ENCODE peak calls at places on chromosomes 4 and X, in nine cellular contexts. N, M, Y, X, D, Q, F, Z and W are unnamed samples.

GRCh38 chr4:2787230-2788100 is 5.4 kb upstream of the SH3BP2 start:
- DNase-seq in M (peak; percentile 66), X (peak; percentile 8), Q (no peak), F (peak; percentile 68), Z (peak; percentile 76), Y (no peak), N (no peak), D (peak; percentile 55), W (peak; percentile 35)

GRCh38 chrX:130975947-130976346 is 72.9 kb upstream of the ENOX2 start:
- DNase-seq in Q (peak; percentile 21), F (peak; percentile 48), Y (peak; percentile 41), N (peak; percentile 13), D (no peak), M (peak; percentile 1), X (peak; percentile 50), Z (no peak), W (no peak)

GRCh38 chr4:90187148-90187884 is 60.1 kb downstream of the CCSER1 start:
- DNase-seq in X (no peak), Q (no peak), F (no peak), N (no peak), Y (no peak), D (no peak), Z (no peak), M (no peak), W (no peak)

GRCh38 chr4:164442167-164442566 is 311.8 kb upstream of the SMIM31 start:
- DNase-seq in M (no peak), F (no peak), N (no peak), Q (peak; percentile 16), D (no peak), X (no peak), Y (no peak), Z (no peak), W (no peak)

GRCh38 chrX:54085666-54086065 is 41.4 kb upstream of the PHF8 start:
- DNase-seq in F (no peak), X (no peak), M (no peak), Q (no peak), N (no peak), Z (no peak), D (no peak), Y (no peak), W (no peak)

GRCh38 chrX:147565239-147565638 is 346.5 kb upstream of the FMR1 start:
- DNase-seq in D (no peak), F (no peak), Z (no peak), N (no peak), M (no peak), Y (peak; percentile 0), Q (no peak), X (no peak), W (no peak)

GRCh38 chr4:7924570-7924969 is 15.1 kb downstream of the AFAP1 start:
- DNase-seq in N (no peak), F (no peak), D (no peak), Y (no peak), X (no peak), Z (no peak), M (no peak), Q (no peak), W (no peak)

GRCh38 chr4:1872918-1873269 is 1.7 kb downstream of the NSD2 start:
- DNase-seq in F (peak; percentile 39), Z (no peak), X (no peak), N (no peak), D (no peak), Q (peak; percentile 78), M (peak; percentile 19), Y (peak; percentile 86), W (no peak)

GRCh38 chr4:3075652-3075981 is 1.1 kb downstream of the HTT start:
- DNase-seq in Z (no peak), D (no peak), F (no peak), Y (no peak), M (no peak), Q (peak; percentile 57), N (no peak), X (no peak), W (no peak)

GRCh38 chr4:138897818-138898226 is 117.8 kb upstream of the NOCT start:
- DNase-seq in Y (peak; percentile 96), D (peak; percentile 54), Z (no peak), Q (peak; percentile 98), M (no peak), X (no peak), F (no peak), N (no peak), W (no peak)

GRCh38 chr4:140213736-140214135 is 59.8 kb upstream of the MAML3 start:
- DNase-seq in X (no peak), N (no peak), M (no peak), F (no peak), D (peak; percentile 38), Z (no peak), Y (no peak), Q (peak; percentile 59), W (no peak)

GRCh38 chrX:30153881-30154260 is 61.5 kb upstream of the MAGEB2 start:
- DNase-seq in D (no peak), X (no peak), N (no peak), Q (peak; percentile 14), Y (peak; percentile 77), F (no peak), M (no peak), Z (no peak), W (no peak)

GRCh38 chr4:98658287-98659105 is at the start of gene TSPAN5:
- DNase-seq in M (peak; percentile 69), D (peak; percentile 91), F (peak; percentile 85), X (peak; percentile 84), Q (peak; percentile 57), Y (peak; percentile 88), N (peak; percentile 83), Z (peak; percentile 86), W (peak; percentile 81)

GRCh38 chr4:157895205-157895604 is 277.6 kb downstream of the GASK1B start:
- DNase-seq in Q (no peak), D (peak; percentile 57), F (no peak), Z (no peak), X (no peak), N (no peak), M (no peak), Y (no peak), W (no peak)

GRCh38 chrX:28581522-28581921 is 5.7 kb upstream of the IL1RAPL1 start:
- DNase-seq in Q (no peak), Y (no peak), Z (no peak), M (no peak), D (no peak), X (no peak), N (no peak), F (no peak), W (no peak)

GRCh38 chr4:21102667-21103066 is 402.4 kb downstream of the PACRGL start:
- DNase-seq in Z (no peak), F (no peak), Q (no peak), Y (no peak), X (no peak), D (no peak), M (no peak), N (no peak), W (no peak)

GRCh38 chrX:960821-961220 is 251.6 kb downstream of the CRLF2 start:
- DNase-seq in X (no peak), Z (no peak), Y (no peak), N (no peak), F (no peak), M (no peak), D (no peak), Q (no peak), W (no peak)

GRCh38 chrX:18351774-18352173 is 2.7 kb downstream of the SCML2 start:
- DNase-seq in N (no peak), Q (no peak), M (no peak), Z (no peak), F (no peak), Y (no peak), X (no peak), D (no peak), W (no peak)

GRCh38 chr4:2036866-2037265 is 22.3 kb upstream of the NAT8L start:
- DNase-seq in F (no peak), Y (no peak), M (no peak), N (no peak), Z (peak; percentile 66), D (no peak), Q (no peak), X (no peak), W (no peak)

GRCh38 chrX:32153586-32153985 is 1057.8 kb downstream of the DMD start:
- DNase-seq in Z (no peak), Y (no peak), Q (no peak), X (no peak), M (no peak), F (no peak), N (no peak), D (no peak), W (no peak)

GRCh38 chr4:164081801-164082200 is 587.3 kb downstream of the TMA16 start:
- DNase-seq in Y (no peak), Z (no peak), N (no peak), M (no peak), D (no peak), F (no peak), X (no peak), Q (no peak), W (no peak)

GRCh38 chr4:8468746-8469535 is 28.4 kb downstream of the TRMT44 start:
- DNase-seq in M (peak; percentile 7), F (peak; percentile 71), X (peak; percentile 76), Q (peak; percentile 8), D (peak; percentile 84), N (peak; percentile 36), Y (peak; percentile 68), Z (no peak), W (peak; percentile 64)

GRCh38 chr4:7101692-7102515 is 34.0 kb upstream of the GRPEL1 start:
- DNase-seq in Q (peak; percentile 41), M (peak; percentile 90), Y (peak; percentile 70), D (peak; percentile 90), F (peak; percentile 71), N (peak; percentile 46), X (peak; percentile 77), Z (peak; percentile 81), W (peak; percentile 76)

GRCh38 chrX:107429090-107429489 is 20.4 kb upstream of the FRMPD3 start:
- DNase-seq in N (peak; percentile 19), D (no peak), X (peak; percentile 34), Z (no peak), F (peak; percentile 52), M (no peak), Q (no peak), Y (peak; percentile 32), W (no peak)

GRCh38 chrX:72392816-72393800 is 87.4 kb upstream of the CITED1 start:
- DNase-seq in Q (no peak), Y (peak; percentile 5), D (no peak), F (no peak), X (no peak), Z (no peak), M (no peak), N (no peak), W (no peak)

GRCh38 chr4:55903577-55903976 is 45.2 kb upstream of the CEP135 start:
- DNase-seq in D (no peak), Z (no peak), Y (no peak), X (no peak), Q (no peak), N (no peak), M (no peak), F (no peak), W (no peak)

GRCh38 chrX:32896132-32896531 is 315.2 kb downstream of the DMD start:
- DNase-seq in Z (no peak), Q (no peak), F (no peak), M (no peak), N (no peak), Y (no peak), X (no peak), D (no peak), W (no peak)